ENCODE peak calls at places on chromosome 21, in eight cellular contexts. F is omental fat pad; Y is activated CD8-positive, alpha-beta memory T cell treated with anti-CD3 and anti-CD28 coated beads, Interleukin-2, amount 10 ng/mL, durations not matched to agents 7 days and 5 days; S is NCI-H1105 treated with DMSO at 0.1 percent for 48 hours; X is mesendoderm; M is kidney glomerular epithelial cell; H is astrocyte of the cerebellum; B is RWPE1. P is an unnamed sample.

GRCh38 chr21:31293986-31294385 is 50.1 kb downstream of the TIAM1 start:
- DNase-seq in F (no peak), Y (no peak), S (no peak), X (peak; percentile 70), M (peak; percentile 93), H (peak; percentile 62), B (peak; percentile 89), P (no peak)

GRCh38 chr21:20647603-20648002 is 350.6 kb upstream of the NCAM2 start:
- DNase-seq in F (no peak), Y (no peak), S (no peak), X (no peak), M (no peak), H (peak; percentile 23), B (peak; percentile 21), P (no peak)

GRCh38 chr21:29407571-29407970 is 108.8 kb downstream of the BACH1 start:
- DNase-seq in F (no peak), Y (no peak), S (no peak), X (no peak), M (no peak), H (no peak), B (no peak), P (no peak)

GRCh38 chr21:45209685-45210284 is 77.9 kb downstream of the POFUT2 start:
- DNase-seq in F (no peak), Y (no peak), S (no peak), X (no peak), M (no peak), H (no peak), B (no peak), P (no peak)

GRCh38 chr21:34733866-34734265 is 65.1 kb downstream of the CLIC6 start:
- DNase-seq in F (no peak), Y (no peak), S (no peak), X (no peak), M (no peak), H (no peak), B (no peak), P (no peak)

GRCh38 chr21:36200089-36200561 is 43.5 kb downstream of the DOP1B start:
- DNase-seq in F (no peak), Y (no peak), S (no peak), X (no peak), M (no peak), H (no peak), B (no peak), P (no peak)

GRCh38 chr21:32366191-32366590 is 26.6 kb downstream of the URB1 start:
- DNase-seq in F (no peak), Y (no peak), S (no peak), X (no peak), M (no peak), H (no peak), B (no peak), P (no peak)

GRCh38 chr21:36964832-36965719 is 1.4 kb downstream of the HLCS start:
- DNase-seq in F (no peak), Y (no peak), S (peak; percentile 5), X (peak; percentile 55), M (no peak), H (no peak), B (no peak), P (no peak)

GRCh38 chr21:42553435-42553834 is 39.8 kb downstream of the SLC37A1 start:
- DNase-seq in F (no peak), Y (no peak), S (no peak), X (peak; percentile 41), M (no peak), H (no peak), B (no peak), P (no peak)

GRCh38 chr21:43372663-43373386 is 54.1 kb downstream of the SIK1 start:
- DNase-seq in F (no peak), Y (no peak), S (no peak), X (no peak), M (no peak), H (no peak), B (peak; percentile 87), P (no peak)

GRCh38 chr21:43733529-43734071 is 14.7 kb downstream of the PDXK start:
- DNase-seq in F (no peak), Y (no peak), S (no peak), X (no peak), M (peak; percentile 35), H (no peak), B (peak; percentile 38), P (no peak)

GRCh38 chr21:42537106-42537742 is 23.6 kb downstream of the SLC37A1 start:
- DNase-seq in F (no peak), Y (peak; percentile 64), S (no peak), X (no peak), M (no peak), H (no peak), B (no peak), P (no peak)

GRCh38 chr21:33731447-33731846 is 89.1 kb downstream of the ITSN1 start:
- DNase-seq in F (no peak), Y (no peak), S (no peak), X (no peak), M (no peak), H (no peak), B (no peak), P (no peak)

GRCh38 chr21:36255650-36256047 is 64.3 kb upstream of the MORC3 start:
- DNase-seq in F (no peak), Y (no peak), S (no peak), X (no peak), M (no peak), H (no peak), B (no peak), P (no peak)

GRCh38 chr21:45111703-45112102 is 37.3 kb downstream of the ADARB1 start:
- DNase-seq in F (no peak), Y (no peak), S (peak; percentile 34), X (no peak), M (no peak), H (no peak), B (no peak), P (no peak)

GRCh38 chr21:42221581-42222345 is 2.8 kb downstream of the ABCG1 start:
- DNase-seq in F (no peak), Y (no peak), S (no peak), X (no peak), M (no peak), H (peak; percentile 42), B (no peak), P (no peak)

GRCh38 chr21:45644041-45644906 is 749 bp downstream of the PCBP3 start:
- DNase-seq in F (no peak), Y (no peak), S (peak; percentile 14), X (no peak), M (no peak), H (no peak), B (no peak), P (no peak)

GRCh38 chr21:46181953-46182547 is 2.2 kb downstream of the SPATC1L start:
- DNase-seq in F (no peak), Y (peak; percentile 35), S (no peak), X (no peak), M (no peak), H (no peak), B (no peak), P (no peak)

GRCh38 chr21:25929859-25930520 is 195.2 kb downstream of the GABPA start:
- DNase-seq in F (no peak), Y (no peak), S (no peak), X (no peak), M (no peak), H (no peak), B (peak; percentile 56), P (no peak)

GRCh38 chr21:19011448-19011847 is 607.9 kb upstream of the TMPRSS15 start:
- DNase-seq in F (no peak), Y (no peak), S (peak; percentile 20), X (no peak), M (no peak), H (no peak), B (no peak), P (no peak)

GRCh38 chr21:34086887-34087306 is 13.5 kb downstream of the MRPS6 start:
- DNase-seq in F (no peak), Y (peak; percentile 59), S (no peak), X (no peak), M (no peak), H (no peak), B (no peak), P (peak; percentile 58)

GRCh38 chr21:38982096-38982495 is 176.4 kb downstream of the ETS2 start:
- DNase-seq in F (no peak), Y (no peak), S (no peak), X (peak; percentile 93), M (peak; percentile 47), H (no peak), B (no peak), P (no peak)

GRCh38 chr21:43634618-43635017 is 24.7 kb downstream of the HSF2BP start:
- DNase-seq in F (no peak), Y (no peak), S (no peak), X (no peak), M (no peak), H (no peak), B (no peak), P (no peak)

GRCh38 chr21:41369105-41369914 is 7.5 kb downstream of the MX2 start:
- DNase-seq in F (no peak), Y (peak; percentile 51), S (no peak), X (peak; percentile 84), M (no peak), H (no peak), B (no peak), P (peak; percentile 34)

GRCh38 chr21:41802684-41803083 is 35.8 kb upstream of the RIPK4 start:
- DNase-seq in F (no peak), Y (no peak), S (no peak), X (no peak), M (no peak), H (no peak), B (no peak), P (no peak)

GRCh38 chr21:45358711-45359310 is 46.2 kb upstream of the COL18A1 start:
- DNase-seq in F (no peak), Y (no peak), S (no peak), X (no peak), M (no peak), H (no peak), B (no peak), P (no peak)

GRCh38 chr21:34715518-34715917 is 46.7 kb downstream of the CLIC6 start:
- DNase-seq in F (no peak), Y (no peak), S (no peak), X (no peak), M (no peak), H (no peak), B (no peak), P (no peak)

GRCh38 chr21:16837319-16837718 is 675.5 kb upstream of the CXADR start:
- DNase-seq in F (no peak), Y (no peak), S (no peak), X (no peak), M (peak; percentile 19), H (peak; percentile 33), B (no peak), P (no peak)

GRCh38 chr21:44321846-44322450 is 17.2 kb downstream of the CFAP410 start:
- DNase-seq in F (no peak), Y (no peak), S (no peak), X (no peak), M (no peak), H (no peak), B (no peak), P (no peak)

GRCh38 chr21:14482165-14482564 is 64.0 kb downstream of the SAMSN1 start:
- DNase-seq in F (no peak), Y (peak; percentile 45), S (no peak), X (no peak), M (no peak), H (no peak), B (no peak), P (no peak)

GRCh38 chr21:35658242-35658641 is 402.1 kb downstream of the SETD4 start:
- DNase-seq in F (no peak), Y (no peak), S (no peak), X (no peak), M (no peak), H (peak; percentile 96), B (no peak), P (no peak)

GRCh38 chr21:45973475-45974072 is 8.0 kb upstream of the COL6A1 start:
- DNase-seq in F (no peak), Y (peak; percentile 83), S (peak; percentile 82), X (peak; percentile 89), M (peak; percentile 45), H (peak; percentile 75), B (peak; percentile 69), P (peak; percentile 76)

GRCh38 chr21:28943631-28944030 is 49.0 kb downstream of the LTN1 start:
- DNase-seq in F (no peak), Y (no peak), S (no peak), X (no peak), M (no peak), H (no peak), B (no peak), P (no peak)

GRCh38 chr21:25191141-25191540 is 416.1 kb downstream of the MRPL39 start:
- DNase-seq in F (no peak), Y (no peak), S (no peak), X (no peak), M (peak; percentile 24), H (no peak), B (no peak), P (no peak)